ENCODE peak calls at places on chromosomes 13 and 19, in seven cellular contexts. One of them, this sample, is unnamed. For H3K4me1, the result is how much of the 10 kb centered on the place peaks cover.

GRCh38 chr13:21674271-21675009 is 3.6 kb downstream of the FGF9 start:
- DNase-seq in fibroblast of lung: no peak
- DNase-seq in IMR-90: no peak
- DNase-seq in heart left ventricle: peak
- DNase-seq in PC-3: no peak
- DNase-seq in breast epithelium: no peak
- DNase-seq in spleen: peak
- DNase-seq in this sample: no peak

GRCh38 chr13:83211301-83211700 is 671.0 kb downstream of the SLITRK1 start:
- DNase-seq in fibroblast of lung: no peak
- DNase-seq in IMR-90: peak
- DNase-seq in heart left ventricle: no peak
- DNase-seq in PC-3: no peak
- DNase-seq in breast epithelium: no peak
- DNase-seq in spleen: no peak
- DNase-seq in this sample: no peak

GRCh38 chr19:1873524-1874473 is 10.4 kb upstream of the KLF16 start:
- DNase-seq in fibroblast of lung: no peak
- DNase-seq in IMR-90: no peak
- DNase-seq in heart left ventricle: peak
- DNase-seq in PC-3: no peak
- DNase-seq in breast epithelium: no peak
- DNase-seq in spleen: peak
- DNase-seq in this sample: no peak

GRCh38 chr13:33931397-33931987 is 113.5 kb downstream of the RFC3 start:
- DNase-seq in fibroblast of lung: peak
- DNase-seq in IMR-90: peak
- DNase-seq in heart left ventricle: no peak
- DNase-seq in PC-3: peak
- DNase-seq in breast epithelium: no peak
- DNase-seq in spleen: no peak
- DNase-seq in this sample: peak

GRCh38 chr19:51688665-51689571 is 4.2 kb upstream of the SPACA6 start:
- DNase-seq in fibroblast of lung: peak
- DNase-seq in IMR-90: peak
- DNase-seq in heart left ventricle: peak
- DNase-seq in PC-3: peak
- DNase-seq in breast epithelium: peak
- DNase-seq in spleen: peak
- DNase-seq in this sample: peak

GRCh38 chr19:42105358-42105757 is 26.9 kb downstream of the POU2F2 start:
- DNase-seq in fibroblast of lung: no peak
- DNase-seq in IMR-90: peak
- DNase-seq in heart left ventricle: no peak
- DNase-seq in PC-3: no peak
- DNase-seq in breast epithelium: no peak
- DNase-seq in spleen: no peak
- DNase-seq in this sample: no peak

GRCh38 chr13:113405481-113406300 is 41.8 kb upstream of the GRTP1 start:
- DNase-seq in fibroblast of lung: peak
- DNase-seq in IMR-90: no peak
- DNase-seq in heart left ventricle: peak
- DNase-seq in PC-3: no peak
- DNase-seq in breast epithelium: no peak
- DNase-seq in spleen: peak
- DNase-seq in this sample: peak

GRCh38 chr13:113612626-113613025 is 28.1 kb downstream of the TFDP1 start:
- DNase-seq in fibroblast of lung: no peak
- DNase-seq in IMR-90: no peak
- DNase-seq in heart left ventricle: no peak
- DNase-seq in PC-3: no peak
- DNase-seq in breast epithelium: no peak
- DNase-seq in spleen: no peak
- DNase-seq in this sample: no peak

GRCh38 chr13:100673831-100674362 is 698 bp downstream of the TMTC4 start:
- DNase-seq in fibroblast of lung: peak
- DNase-seq in IMR-90: peak
- DNase-seq in heart left ventricle: peak
- DNase-seq in PC-3: peak
- DNase-seq in breast epithelium: no peak
- DNase-seq in spleen: no peak
- DNase-seq in this sample: peak

GRCh38 chr13:51063909-51064308 is 47.2 kb downstream of the C13orf42 start:
- DNase-seq in fibroblast of lung: no peak
- DNase-seq in IMR-90: no peak
- DNase-seq in heart left ventricle: no peak
- DNase-seq in PC-3: no peak
- DNase-seq in breast epithelium: no peak
- DNase-seq in spleen: no peak
- DNase-seq in this sample: no peak

GRCh38 chr13:29845440-29846056 is 4.9 kb downstream of the UBL3 start:
- DNase-seq in fibroblast of lung: peak
- DNase-seq in IMR-90: peak
- DNase-seq in heart left ventricle: no peak
- DNase-seq in PC-3: peak
- DNase-seq in breast epithelium: no peak
- DNase-seq in spleen: no peak
- DNase-seq in this sample: no peak

GRCh38 chr19:18419699-18420460 is 682 bp downstream of the SSBP4 start:
- DNase-seq in fibroblast of lung: no peak
- DNase-seq in IMR-90: no peak
- DNase-seq in heart left ventricle: peak
- DNase-seq in PC-3: peak
- DNase-seq in breast epithelium: no peak
- DNase-seq in spleen: peak
- DNase-seq in this sample: peak

GRCh38 chr13:80040977-80041310 is 300.0 kb downstream of the SPRY2 start:
- DNase-seq in fibroblast of lung: no peak
- DNase-seq in IMR-90: no peak
- DNase-seq in heart left ventricle: no peak
- DNase-seq in PC-3: no peak
- DNase-seq in breast epithelium: no peak
- DNase-seq in spleen: no peak
- DNase-seq in this sample: no peak

GRCh38 chr19:39405930-39406655 is 554 bp upstream of the ZFP36 start:
- DNase-seq in fibroblast of lung: no peak
- DNase-seq in IMR-90: no peak
- DNase-seq in heart left ventricle: no peak
- DNase-seq in PC-3: no peak
- DNase-seq in breast epithelium: peak
- DNase-seq in spleen: peak
- DNase-seq in this sample: no peak

GRCh38 chr13:75961911-75962310 is 325.8 kb downstream of the LMO7 start:
- DNase-seq in fibroblast of lung: no peak
- DNase-seq in IMR-90: no peak
- DNase-seq in heart left ventricle: no peak
- DNase-seq in PC-3: no peak
- DNase-seq in breast epithelium: no peak
- DNase-seq in spleen: no peak
- DNase-seq in this sample: no peak

GRCh38 chr19:46069841-46070341 is 29.1 kb upstream of the IGFL4 start:
- DNase-seq in fibroblast of lung: peak
- DNase-seq in IMR-90: peak
- DNase-seq in heart left ventricle: no peak
- DNase-seq in PC-3: peak
- DNase-seq in breast epithelium: no peak
- DNase-seq in spleen: no peak
- DNase-seq in this sample: no peak

GRCh38 chr13:78940444-78940843 is 281.5 kb upstream of the OBI1 start:
- DNase-seq in fibroblast of lung: no peak
- DNase-seq in IMR-90: no peak
- DNase-seq in heart left ventricle: no peak
- DNase-seq in PC-3: no peak
- DNase-seq in breast epithelium: no peak
- DNase-seq in spleen: no peak
- DNase-seq in this sample: no peak

DNA sequence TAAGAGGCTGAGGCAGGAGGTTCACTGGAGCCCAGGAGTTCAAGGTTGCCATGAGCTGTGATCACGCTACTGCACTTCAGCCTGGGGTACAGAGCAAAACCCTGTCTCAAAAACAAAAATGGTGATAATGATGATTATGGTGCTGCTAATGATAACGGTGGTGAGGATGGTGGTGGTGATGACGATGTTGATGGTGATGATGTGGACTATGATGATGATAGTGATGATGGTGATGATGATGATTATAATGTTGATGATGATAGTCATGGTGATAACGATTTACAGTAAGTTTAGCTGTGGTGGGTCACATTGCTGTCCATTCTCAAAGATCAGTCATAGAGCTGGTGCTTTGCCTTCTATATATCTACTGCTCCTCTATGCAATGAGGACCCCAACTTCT is 1340.6 kb downstream of the UQCRFS1 start:
- DNase-seq in fibroblast of lung: no peak
- DNase-seq in IMR-90: no peak
- DNase-seq in heart left ventricle: no peak
- DNase-seq in PC-3: no peak
- DNase-seq in breast epithelium: no peak
- DNase-seq in spleen: no peak
- DNase-seq in this sample: no peak
- H3K4me1 ChIP-seq in fibroblast of lung: under half
- H3K4me1 ChIP-seq in IMR-90: under half
- H3K4me1 ChIP-seq in heart left ventricle: under half
- H3K4me1 ChIP-seq in PC-3: under half
- H3K4me1 ChIP-seq in breast epithelium: under half
- H3K4me1 ChIP-seq in spleen: under half
- H3K4me1 ChIP-seq in this sample: under half

DNA sequence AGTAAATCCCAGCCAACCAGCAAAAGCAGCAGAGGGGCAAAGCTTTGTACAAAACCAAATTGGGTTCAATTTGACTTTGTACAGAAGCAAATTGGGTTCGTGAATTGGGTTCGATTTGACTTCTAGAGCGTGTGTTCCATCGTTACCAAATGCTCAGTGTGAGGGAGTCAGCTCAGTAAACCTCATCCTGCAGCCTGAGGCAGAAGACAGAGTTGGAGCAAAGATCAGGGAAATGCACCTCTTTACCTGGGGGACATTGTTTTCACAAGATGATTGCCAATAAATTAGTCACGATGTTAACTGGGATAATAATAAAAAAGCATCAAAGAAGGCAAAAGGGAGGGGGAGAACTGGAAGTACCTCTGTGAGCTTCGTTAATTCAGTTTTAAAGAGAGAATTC is 1.5 kb downstream of the RAB20 start:
- DNase-seq in fibroblast of lung: no peak
- DNase-seq in IMR-90: no peak
- DNase-seq in heart left ventricle: no peak
- DNase-seq in PC-3: peak
- DNase-seq in breast epithelium: no peak
- DNase-seq in spleen: no peak
- DNase-seq in this sample: no peak
- H3K4me3 ChIP-seq in fibroblast of lung: peak
- H3K4me3 ChIP-seq in IMR-90: peak
- H3K4me3 ChIP-seq in heart left ventricle: peak
- H3K4me3 ChIP-seq in PC-3: peak
- H3K4me3 ChIP-seq in breast epithelium: peak
- H3K4me3 ChIP-seq in spleen: peak
- H3K4me3 ChIP-seq in this sample: peak

GRCh38 chr19:10766049-10766623 is 48.3 kb downstream of the DNM2 start:
- DNase-seq in fibroblast of lung: no peak
- DNase-seq in IMR-90: no peak
- DNase-seq in heart left ventricle: no peak
- DNase-seq in PC-3: no peak
- DNase-seq in breast epithelium: no peak
- DNase-seq in spleen: no peak
- DNase-seq in this sample: no peak
- H3K4me1 ChIP-seq in fibroblast of lung: under half
- H3K4me1 ChIP-seq in IMR-90: under half
- H3K4me1 ChIP-seq in heart left ventricle: half or more
- H3K4me1 ChIP-seq in PC-3: under half
- H3K4me1 ChIP-seq in breast epithelium: under half
- H3K4me1 ChIP-seq in spleen: half or more
- H3K4me1 ChIP-seq in this sample: under half

GRCh38 chr13:30906411-30906990 is 430 bp downstream of the MEDAG start:
- DNase-seq in fibroblast of lung: no peak
- DNase-seq in IMR-90: no peak
- DNase-seq in heart left ventricle: no peak
- DNase-seq in PC-3: no peak
- DNase-seq in breast epithelium: no peak
- DNase-seq in spleen: no peak
- DNase-seq in this sample: no peak
- H3K4me3 ChIP-seq in fibroblast of lung: peak
- H3K4me3 ChIP-seq in IMR-90: no peak
- H3K4me3 ChIP-seq in heart left ventricle: peak
- H3K4me3 ChIP-seq in PC-3: no peak
- H3K4me3 ChIP-seq in breast epithelium: peak
- H3K4me3 ChIP-seq in spleen: peak
- H3K4me3 ChIP-seq in this sample: no peak

GRCh38 chr13:25059166-25059565 is 36.8 kb upstream of the PABPC3 start:
- DNase-seq in fibroblast of lung: no peak
- DNase-seq in IMR-90: no peak
- DNase-seq in heart left ventricle: no peak
- DNase-seq in PC-3: no peak
- DNase-seq in breast epithelium: no peak
- DNase-seq in spleen: no peak
- DNase-seq in this sample: no peak
- H3K4me1 ChIP-seq in fibroblast of lung: under half
- H3K4me1 ChIP-seq in IMR-90: under half
- H3K4me1 ChIP-seq in heart left ventricle: under half
- H3K4me1 ChIP-seq in PC-3: under half
- H3K4me1 ChIP-seq in breast epithelium: under half
- H3K4me1 ChIP-seq in spleen: under half
- H3K4me1 ChIP-seq in this sample: under half

GRCh38 chr19:15517778-15518177 is 9.5 kb downstream of the CYP4F22 start:
- DNase-seq in fibroblast of lung: no peak
- DNase-seq in IMR-90: no peak
- DNase-seq in heart left ventricle: no peak
- DNase-seq in PC-3: no peak
- DNase-seq in breast epithelium: no peak
- DNase-seq in spleen: no peak
- DNase-seq in this sample: no peak
- H3K4me3 ChIP-seq in fibroblast of lung: no peak
- H3K4me3 ChIP-seq in IMR-90: no peak
- H3K4me3 ChIP-seq in heart left ventricle: no peak
- H3K4me3 ChIP-seq in PC-3: no peak
- H3K4me3 ChIP-seq in breast epithelium: no peak
- H3K4me3 ChIP-seq in spleen: no peak
- H3K4me3 ChIP-seq in this sample: no peak

DNA sequence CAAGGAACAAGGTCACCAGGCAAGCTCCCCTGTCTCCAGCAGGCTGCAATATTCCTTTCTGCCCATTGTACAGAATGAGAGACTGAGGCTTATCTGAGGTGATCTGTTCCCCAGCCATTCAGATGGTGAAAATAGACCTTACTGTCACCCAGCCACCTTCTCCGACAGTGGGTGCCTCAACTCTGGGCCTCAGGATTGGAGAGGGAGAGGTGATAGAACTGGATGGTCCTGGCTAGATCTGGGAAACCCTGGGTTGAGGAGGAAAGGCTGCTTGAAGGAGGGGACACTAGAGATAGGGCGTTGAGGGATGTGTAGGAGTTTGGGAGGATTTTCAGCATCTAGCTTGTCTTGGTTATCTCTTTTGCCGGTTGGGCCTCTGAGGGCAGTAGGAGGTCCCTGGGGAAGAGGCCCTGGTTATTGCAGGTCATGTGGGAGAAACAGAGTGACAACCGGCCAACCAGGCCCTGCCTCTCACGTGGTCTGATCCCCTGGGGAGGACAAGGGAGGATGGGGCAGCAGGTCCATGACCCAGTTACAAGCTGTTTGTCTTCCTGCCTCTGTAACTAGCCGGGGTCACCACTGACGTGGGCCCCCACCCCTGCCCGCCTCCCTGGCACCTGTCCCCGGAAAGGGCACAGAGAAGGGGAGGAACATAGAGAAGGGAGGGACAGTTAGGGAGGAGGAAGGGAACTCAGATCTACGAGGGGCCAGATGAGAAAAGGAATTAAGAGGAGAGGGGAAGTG is 8.2 kb downstream of the NFIC start:
- DNase-seq in fibroblast of lung: peak
- DNase-seq in IMR-90: no peak
- DNase-seq in heart left ventricle: peak
- DNase-seq in PC-3: no peak
- DNase-seq in breast epithelium: peak
- DNase-seq in spleen: no peak
- DNase-seq in this sample: no peak
- H3K4me1 ChIP-seq in fibroblast of lung: under half
- H3K4me1 ChIP-seq in IMR-90: under half
- H3K4me1 ChIP-seq in heart left ventricle: under half
- H3K4me1 ChIP-seq in PC-3: under half
- H3K4me1 ChIP-seq in breast epithelium: under half
- H3K4me1 ChIP-seq in spleen: under half
- H3K4me1 ChIP-seq in this sample: under half